ENCODE peak calls at places on chromosomes 3 and 15, in eight cellular contexts. E, N, Y, W, B, O, C and L are unnamed samples.

GRCh38 chr3:53223541-53223966 is 32.3 kb downstream of the TKT start:
- DNase-seq in O (no peak), N (no peak), E (no peak), C (no peak), Y (no peak), B (no peak), W (no peak), L (no peak)

GRCh38 chr3:139797724-139798343 is 120.1 kb upstream of the NMNAT3 start:
- DNase-seq in N (no peak), O (peak; percentile 18), C (no peak), W (no peak), Y (peak; percentile 62), B (no peak), E (peak; percentile 8), L (no peak)

GRCh38 chr3:43755511-43756200 is 64.9 kb downstream of the ABHD5 start:
- DNase-seq in B (no peak), W (no peak), E (peak; percentile 9), O (no peak), C (no peak), N (no peak), Y (no peak), L (no peak)

GRCh38 chr15:90873998-90874605 is 5.7 kb downstream of the FURIN start:
- DNase-seq in C (peak; percentile 32), Y (no peak), N (no peak), E (no peak), W (peak; percentile 24), O (no peak), B (no peak), L (peak; percentile 89)

GRCh38 chr3:165504554-165504953 is 308.4 kb upstream of the SLITRK3 start:
- DNase-seq in E (no peak), O (no peak), N (no peak), B (no peak), C (no peak), Y (no peak), W (no peak), L (no peak)

GRCh38 chr3:126541628-126542339 is 16.9 kb downstream of the C3orf22 start:
- DNase-seq in C (peak; percentile 1), O (no peak), W (no peak), Y (no peak), B (no peak), N (no peak), E (no peak), L (no peak)

GRCh38 chr3:11482024-11482423 is 161.7 kb downstream of the VGLL4 start:
- DNase-seq in Y (no peak), B (peak; percentile 12), C (peak; percentile 30), O (peak; percentile 73), E (no peak), N (peak; percentile 24), W (no peak), L (no peak)

GRCh38 chr15:69862540-69862939 is 235.2 kb downstream of the TLE3 start:
- DNase-seq in E (no peak), C (no peak), W (no peak), O (no peak), Y (no peak), N (no peak), B (no peak), L (no peak)

GRCh38 chr3:78434801-78435200 is 1333.0 kb downstream of the ROBO1 start:
- DNase-seq in B (no peak), O (no peak), Y (no peak), N (no peak), W (no peak), E (no peak), C (no peak), L (no peak)

GRCh38 chr15:51718199-51718598 is 19.3 kb downstream of the LYSMD2 start:
- DNase-seq in W (no peak), O (no peak), N (no peak), Y (no peak), C (no peak), E (no peak), B (no peak), L (no peak)

GRCh38 chr3:118882353-118882947 is 152.2 kb downstream of the IGSF11 start:
- DNase-seq in E (peak; percentile 48), B (peak; percentile 36), Y (peak; percentile 71), W (peak; percentile 55), O (peak; percentile 23), C (peak; percentile 65), N (peak; percentile 30), L (no peak)

GRCh38 chr3:45575491-45575923 is 19.0 kb upstream of the LIMD1 start:
- DNase-seq in C (no peak), O (no peak), E (no peak), N (no peak), Y (no peak), W (no peak), B (no peak), L (no peak)

GRCh38 chr3:174639970-174640369 is 219.2 kb upstream of the NAALADL2 start:
- DNase-seq in N (no peak), E (no peak), W (no peak), O (no peak), B (no peak), Y (no peak), C (no peak), L (no peak)

GRCh38 chr3:115227461-115227860 is 80.4 kb upstream of the ZBTB20 start:
- DNase-seq in B (no peak), E (no peak), N (no peak), W (no peak), Y (no peak), O (no peak), C (no peak), L (no peak)

GRCh38 chr3:152021951-152022461 is 148.6 kb downstream of the SUCNR1 start:
- DNase-seq in C (no peak), E (peak; percentile 6), N (no peak), W (no peak), B (no peak), O (no peak), Y (no peak), L (no peak)